ENCODE peak calls at places on chromosome 13, in four cellular contexts. A, E, Z and J are unnamed samples.

GRCh38 chr13:101453784-101454201 is 1.3 kb downstream of the ITGBL1 start:
- DNase-seq in A (no peak), E (no peak), Z (no peak), J (no peak)

GRCh38 chr13:93460005-93460404 is 233.4 kb downstream of the GPC6 start:
- DNase-seq in A (no peak), E (no peak), Z (no peak), J (no peak)

GRCh38 chr13:99031725-99032298 is 53.9 kb upstream of the DOCK9 start:
- DNase-seq in A (no peak), E (no peak), Z (no peak), J (no peak)

GRCh38 chr13:65943024-65943423 is 1287.1 kb downstream of the PCDH9 start:
- DNase-seq in A (peak), E (no peak), Z (no peak), J (no peak)

GRCh38 chr13:96661612-96662011 is 332.7 kb downstream of the OXGR1 start:
- DNase-seq in A (no peak), E (no peak), Z (no peak), J (no peak)

GRCh38 chr13:20145521-20145920 is 15.3 kb downstream of the GJA3 start:
- DNase-seq in A (no peak), E (no peak), Z (no peak), J (peak)

GRCh38 chr13:83378901-83379300 is 503.4 kb downstream of the SLITRK1 start:
- DNase-seq in A (peak), E (no peak), Z (no peak), J (no peak)

GRCh38 chr13:33322965-33323668 is 37.6 kb upstream of the STARD13 start:
- DNase-seq in A (no peak), E (no peak), Z (no peak), J (no peak)

GRCh38 chr13:34507630-34508029 is 434.4 kb upstream of the NBEA start:
- DNase-seq in A (no peak), E (no peak), Z (no peak), J (no peak)

GRCh38 chr13:28136916-28137315 is 1.4 kb upstream of the PAN3 start:
- DNase-seq in A (no peak), E (no peak), Z (no peak), J (no peak)

GRCh38 chr13:113090415-113090770 is 15.2 kb upstream of the F7 start:
- DNase-seq in A (no peak), E (no peak), Z (no peak), J (no peak)

GRCh38 chr13:48412881-48413351 is at the start of gene LPAR6:
- DNase-seq in A (peak), E (peak), Z (no peak), J (no peak)

GRCh38 chr13:27797228-27797624 is 4.9 kb downstream of the GSX1 start:
- DNase-seq in A (peak), E (no peak), Z (no peak), J (no peak)

GRCh38 chr13:76937416-76937815 is 10.9 kb upstream of the ACOD1 start:
- DNase-seq in A (peak), E (peak), Z (no peak), J (no peak)

GRCh38 chr13:24288870-24289269 is 20.5 kb upstream of the C1QTNF9 start:
- DNase-seq in A (no peak), E (no peak), Z (no peak), J (no peak)

GRCh38 chr13:23372264-23372905 is 61.1 kb downstream of the SACS start:
- DNase-seq in A (peak), E (no peak), Z (no peak), J (peak)

GRCh38 chr13:109859898-109860297 is 73.5 kb upstream of the IRS2 start:
- DNase-seq in A (no peak), E (no peak), Z (no peak), J (no peak)

GRCh38 chr13:29923554-29924481 is 73.4 kb upstream of the UBL3 start:
- DNase-seq in A (peak), E (peak), Z (peak), J (peak)

GRCh38 chr13:103671547-103671946 is 605.3 kb upstream of the SLC10A2 start:
- DNase-seq in A (no peak), E (no peak), Z (no peak), J (no peak)

GRCh38 chr13:41944229-41944628 is 16.7 kb downstream of the VWA8 start:
- DNase-seq in A (peak), E (no peak), Z (no peak), J (no peak)

GRCh38 chr13:113167575-113167974 is 9.1 kb downstream of the PROZ start:
- DNase-seq in A (no peak), E (no peak), Z (no peak), J (no peak)

GRCh38 chr13:19592657-19593175 is 31.4 kb upstream of the TPTE2 start:
- DNase-seq in A (no peak), E (no peak), Z (no peak), J (no peak)

GRCh38 chr13:43077446-43077845 is 54.1 kb downstream of the DNAJC15 start:
- DNase-seq in A (no peak), E (no peak), Z (no peak), J (no peak)

GRCh38 chr13:40777166-40777956 is 6.4 kb upstream of the MRPS31 start:
- DNase-seq in A (peak), E (no peak), Z (peak), J (peak)

GRCh38 chr13:32905063-32905863 is 111.0 kb upstream of the KL start:
- DNase-seq in A (no peak), E (no peak), Z (peak), J (no peak)

GRCh38 chr13:50353651-50354415 is 338.6 kb downstream of the KCNRG start:
- DNase-seq in A (peak), E (no peak), Z (no peak), J (no peak)

GRCh38 chr13:113489171-113489548 is 1.4 kb downstream of the DCUN1D2 start:
- DNase-seq in A (no peak), E (no peak), Z (no peak), J (peak)

GRCh38 chr13:49435992-49436391 is 7.9 kb downstream of the CAB39L start:
- DNase-seq in A (peak), E (no peak), Z (no peak), J (no peak)